ENCODE peak calls at places on chromosomes 5 and 9, in seven cellular contexts. J is T47D; R is stimulated activated effector memory CD8-positive, alpha-beta T cell treated with anti-CD3 and anti-CD28 coated beads, Interleukin-12 subunit alpha, Interleukin-12 subunit beta, amount 100 ng/mL, for 72 hours; T is GM12891; H is Peyer's patch; V is GM12865; N is activated gamma-delta T cell treated with Interleukin-2 at 50 U/mL for 16 hours. G is an unnamed sample.
A peak's percentile ranks its signal among the peaks of the same experiment; 100 is the strongest.

GRCh38 chr9:123131993-123132392 is 98.5 kb downstream of the GPR21 start:
- DNase-seq in J (no peak), R (no peak), T (no peak), H (no peak), V (no peak), N (no peak), G (no peak)

GRCh38 chr5:95866431-95867063 is 44.0 kb upstream of the GLRX start:
- DNase-seq in J (no peak), R (no peak), T (no peak), H (no peak), V (no peak), N (no peak), G (no peak)

GRCh38 chr5:82348749-82349148 is 70.6 kb upstream of the RPS23 start:
- DNase-seq in J (no peak), R (peak; percentile 33), T (no peak), H (no peak), V (no peak), N (no peak), G (no peak)

GRCh38 chr9:91951944-91952520 is 2.0 kb upstream of the ROR2 start:
- DNase-seq in J (no peak), R (no peak), T (no peak), H (no peak), V (no peak), N (no peak), G (no peak)

GRCh38 chr5:100479079-100479688 is 56.0 kb upstream of the FAM174A start:
- DNase-seq in J (peak; percentile 84), R (no peak), T (no peak), H (no peak), V (peak; percentile 60), N (no peak), G (peak; percentile 33)

GRCh38 chr5:21236104-21236503 is 1248.1 kb upstream of the CDH18 start:
- DNase-seq in J (no peak), R (no peak), T (no peak), H (no peak), V (no peak), N (no peak), G (no peak)

GRCh38 chr5:14534773-14535172 is 46.8 kb upstream of the OTULINL start:
- DNase-seq in J (no peak), R (no peak), T (no peak), H (no peak), V (no peak), N (no peak), G (no peak)

GRCh38 chr5:41843456-41844112 is 26.6 kb downstream of the OXCT1 start:
- DNase-seq in J (peak; percentile 77), R (no peak), T (no peak), H (no peak), V (peak; percentile 72), N (no peak), G (peak; percentile 67)

GRCh38 chr9:20624201-20625002 is 2.1 kb upstream of the MLLT3 start:
- DNase-seq in J (peak; percentile 78), R (peak; percentile 56), T (no peak), H (peak; percentile 39), V (peak; percentile 84), N (peak; percentile 29), G (peak; percentile 75)

GRCh38 chr5:133569347-133569746 is 43.0 kb downstream of the FSTL4 start:
- DNase-seq in J (no peak), R (no peak), T (no peak), H (no peak), V (no peak), N (no peak), G (no peak)

GRCh38 chr9:133656211-133657119 is 20.3 kb downstream of the DBH start:
- DNase-seq in J (peak; percentile 36), R (no peak), T (no peak), H (peak; percentile 31), V (peak; percentile 2), N (no peak), G (peak; percentile 39)

GRCh38 chr9:22976454-22976853 is 529.8 kb downstream of the DMRTA1 start:
- DNase-seq in J (no peak), R (no peak), T (no peak), H (no peak), V (no peak), N (no peak), G (no peak)

GRCh38 chr9:13002740-13003139 is 227.9 kb downstream of the LURAP1L start:
- DNase-seq in J (no peak), R (no peak), T (no peak), H (no peak), V (no peak), N (no peak), G (no peak)

GRCh38 chr9:135241381-135242380 is 154.2 kb downstream of the OLFM1 start:
- DNase-seq in J (peak; percentile 67), R (no peak), T (no peak), H (no peak), V (no peak), N (no peak), G (no peak)

GRCh38 chr5:103674321-103674720 is 111.7 kb upstream of the NUDT12 start:
- DNase-seq in J (peak; percentile 31), R (no peak), T (no peak), H (no peak), V (no peak), N (no peak), G (no peak)

GRCh38 chr5:172860520-172861443 is 26.7 kb downstream of the ERGIC1 start:
- DNase-seq in J (no peak), R (no peak), T (no peak), H (no peak), V (no peak), N (no peak), G (no peak)

G was measured in OCI-LY7.